ENCODE peak calls at places on chromosomes 16 and 17, in ten cellular contexts. U is activated naive CD8-positive, alpha-beta T cell treated with anti-CD3 and anti-CD28 coated beads for 36 hours; J is glutamatergic neuron; K is cerebellar cortex; T is SW 1271; V is SK-MEL-5; O is T-helper 17 cell; C is PC-3; M is nephron progenitor cell; D is RWPE1. H is an unnamed sample.
A peak's percentile ranks its signal among the peaks of the same experiment; 100 is the strongest.

GRCh38 chr16:12803203-12804093 is at the start of gene CPPED1:
- DNase-seq in U (peak; percentile 93), J (peak; percentile 92), K (peak; percentile 85), T (peak; percentile 75), V (peak; percentile 88), O (peak; percentile 95), C (peak; percentile 78), M (peak; percentile 88), D (peak; percentile 87), H (peak; percentile 93)

GRCh38 chr16:50185005-50185505 is 31.9 kb downstream of the TENT4B start:
- DNase-seq in U (no peak), J (no peak), K (no peak), T (no peak), V (no peak), O (no peak), C (no peak), M (no peak), D (no peak), H (no peak)

GRCh38 chr16:84975066-84975465 is 36.3 kb downstream of the ZDHHC7 start:
- DNase-seq in U (no peak), J (no peak), K (no peak), T (no peak), V (no peak), O (no peak), C (no peak), M (no peak), D (no peak), H (no peak)

GRCh38 chr17:44502598-44503079 is 567 bp downstream of the GPATCH8 start:
- DNase-seq in U (no peak), J (peak; percentile 69), K (peak; percentile 20), T (peak; percentile 49), V (peak; percentile 23), O (no peak), C (peak; percentile 38), M (no peak), D (peak; percentile 24), H (peak; percentile 21)

GRCh38 chr17:56594528-56595418 is 1.3 kb downstream of the NOG start:
- DNase-seq in U (peak; percentile 56), J (peak; percentile 40), K (no peak), T (peak; percentile 59), V (peak; percentile 8), O (no peak), C (peak; percentile 56), M (no peak), D (no peak), H (peak; percentile 86)

GRCh38 chr16:12902511-12903324 is 1.3 kb downstream of the SHISA9 start:
- DNase-seq in U (no peak), J (peak; percentile 59), K (no peak), T (no peak), V (no peak), O (no peak), C (no peak), M (peak; percentile 34), D (no peak), H (no peak)

GRCh38 chr17:28394717-28395116 is 11.3 kb downstream of the SLC46A1 start:
- DNase-seq in U (no peak), J (no peak), K (no peak), T (no peak), V (no peak), O (no peak), C (no peak), M (no peak), D (no peak), H (no peak)

GRCh38 chr16:13798211-13798610 is 121.7 kb upstream of the ERCC4 start:
- DNase-seq in U (no peak), J (no peak), K (no peak), T (no peak), V (no peak), O (no peak), C (no peak), M (no peak), D (no peak), H (no peak)

GRCh38 chr17:4769628-4770027 is 2.1 kb upstream of the TM4SF5 start:
- DNase-seq in U (no peak), J (no peak), K (no peak), T (no peak), V (no peak), O (no peak), C (peak; percentile 62), M (no peak), D (peak; percentile 59), H (no peak)

GRCh38 chr17:20153231-20153630 is 144.1 kb downstream of the SPECC1 start:
- DNase-seq in U (no peak), J (no peak), K (no peak), T (no peak), V (no peak), O (no peak), C (no peak), M (no peak), D (no peak), H (no peak)

GRCh38 chr16:83530293-83530692 is 277.5 kb upstream of the HSBP1 start:
- DNase-seq in U (no peak), J (no peak), K (no peak), T (no peak), V (no peak), O (no peak), C (no peak), M (no peak), D (no peak), H (no peak)

GRCh38 chr17:81479175-81479574 is 33.4 kb downstream of the ACTG1 start:
- DNase-seq in U (no peak), J (no peak), K (no peak), T (no peak), V (no peak), O (no peak), C (no peak), M (no peak), D (no peak), H (no peak)